ENCODE peak calls at places on chromosomes 16 and 17, in ten cellular contexts. I is GM20000, B is IMR-90, F is tibial nerve, J is lung, T is RWPE1, Y is H7, A is endothelial cell, E is AG20443, U is hippocampal formation. P is an unnamed sample.
A peak's percentile ranks its signal among the peaks of the same experiment; 100 is the strongest.

GRCh38 chr17:7846765-7847661 is 7.9 kb upstream of the TMEM88 start:
- DNase-seq in Y (peak; percentile 48), E (no peak), J (no peak), B (no peak), A (no peak), T (no peak), I (no peak), U (no peak), F (no peak), P (no peak)

GRCh38 chr17:37089998-37090397 is 141.2 kb downstream of the AATF start:
- DNase-seq in A (no peak), I (peak; percentile 80), F (no peak), J (no peak), Y (no peak), T (no peak), U (no peak), B (no peak), E (no peak), P (no peak)

GRCh38 chr16:69270831-69271230 is 40.3 kb upstream of the VPS4A start:
- DNase-seq in U (no peak), F (no peak), I (no peak), A (no peak), Y (no peak), B (peak; percentile 31), E (no peak), J (no peak), T (no peak), P (no peak)

GRCh38 chr17:5364156-5364555 is 55.3 kb downstream of the NUP88 start:
- DNase-seq in T (peak; percentile 43), A (no peak), Y (no peak), U (no peak), F (no peak), B (peak; percentile 83), E (peak; percentile 63), I (no peak), J (no peak), P (no peak)

GRCh38 chr16:68592466-68593337 is 52.4 kb upstream of the CDH3 start:
- DNase-seq in B (no peak), E (no peak), T (peak; percentile 17), U (no peak), A (no peak), F (no peak), I (peak; percentile 34), J (no peak), Y (peak; percentile 32), P (no peak)

GRCh38 chr16:87924041-87924851 is 12.1 kb downstream of the CA5A start:
- DNase-seq in U (no peak), A (no peak), F (no peak), J (no peak), B (no peak), E (no peak), T (no peak), Y (peak; percentile 67), I (peak; percentile 88), P (no peak)

GRCh38 chr17:18124346-18125126 is 16.0 kb downstream of the MYO15A start:
- DNase-seq in U (no peak), Y (no peak), I (no peak), F (no peak), B (peak; percentile 11), A (no peak), E (no peak), J (no peak), T (no peak), P (no peak)

GRCh38 chr16:73047536-73048291 is at the start of gene ZFHX3:
- DNase-seq in J (peak; percentile 70), A (no peak), E (peak; percentile 70), Y (peak; percentile 83), F (peak; percentile 65), T (no peak), U (peak; percentile 47), B (peak; percentile 49), I (peak; percentile 86), P (no peak)

GRCh38 chr16:85286066-85286712 is 173.9 kb upstream of the CIBAR2 start:
- DNase-seq in F (peak; percentile 63), J (peak; percentile 65), I (no peak), Y (no peak), U (peak; percentile 93), B (peak; percentile 76), E (peak; percentile 88), T (no peak), A (no peak), P (peak; percentile 51)

GRCh38 chr17:80067393-80067986 is 31.0 kb downstream of the CCDC40 start:
- DNase-seq in J (no peak), F (no peak), B (no peak), I (no peak), U (no peak), Y (no peak), E (no peak), A (no peak), T (no peak), P (no peak)

GRCh38 chr17:35002876-35003551 is 22.7 kb downstream of the LIG3 start:
- DNase-seq in T (no peak), F (no peak), Y (no peak), B (peak; percentile 76), J (no peak), A (no peak), I (no peak), E (no peak), U (no peak), P (no peak)

GRCh38 chr17:73228748-73229236 is 32.9 kb downstream of the CPSF4L start:
- DNase-seq in E (peak; percentile 93), A (no peak), F (peak; percentile 67), U (no peak), J (peak; percentile 65), B (peak; percentile 90), Y (peak; percentile 44), I (peak; percentile 55), T (peak; percentile 82), P (peak; percentile 55)

GRCh38 chr17:39935896-39936295 is 8.4 kb downstream of the LRRC3C start:
- DNase-seq in U (no peak), Y (peak; percentile 10), T (no peak), A (no peak), B (peak; percentile 55), F (no peak), E (peak; percentile 35), J (no peak), I (no peak), P (no peak)

GRCh38 chr16:49021136-49021535 is 260.5 kb downstream of the CBLN1 start:
- DNase-seq in B (peak; percentile 7), T (peak; percentile 16), F (no peak), J (no peak), A (no peak), Y (no peak), E (no peak), U (no peak), I (no peak), P (peak; percentile 83)

GRCh38 chr17:61442136-61442775 is 10.0 kb upstream of the TBX4 start:
- DNase-seq in I (peak; percentile 6), A (no peak), E (no peak), J (no peak), T (no peak), B (no peak), Y (no peak), F (no peak), U (no peak), P (no peak)

P was measured in astrocyte of the cerebellum.